ENCODE peak calls at places on chromosomes 11 and 22, in four cellular contexts. Z is pulmonary artery endothelial cell, V is T47D, T is bronchial epithelial cell. U is an unnamed sample.

GRCh38 chr11:134275188-134275533 is 1.0 kb upstream of the GLB1L3 start:
- DNase-seq in V (no peak), Z (no peak), T (no peak), U (no peak)

GRCh38 chr11:107468596-107468995 is 11.0 kb upstream of the CWF19L2 start:
- DNase-seq in Z (no peak), T (peak; percentile 18), V (no peak), U (no peak)

GRCh38 chr11:102807921-102808320 is 10.0 kb upstream of the MMP1 start:
- DNase-seq in V (peak; percentile 47), T (no peak), Z (no peak), U (no peak)

GRCh38 chr22:16810188-16810802 is 14.9 kb downstream of the XKR3 start:
- DNase-seq in T (no peak), Z (no peak), V (no peak), U (no peak)

GRCh38 chr11:68934321-68934645 is 30.6 kb downstream of the IGHMBP2 start:
- DNase-seq in Z (no peak), T (no peak), V (no peak), U (no peak)

GRCh38 chr11:10310301-10310841 is 5.5 kb downstream of the ADM start:
- DNase-seq in V (no peak), Z (no peak), T (peak; percentile 41), U (no peak)

GRCh38 chr22:27094633-27095308 is 437.4 kb downstream of the MIAT start:
- DNase-seq in T (no peak), V (no peak), Z (no peak), U (no peak)

GRCh38 chr11:35077709-35078695 is 61.0 kb upstream of the CD44 start:
- DNase-seq in V (no peak), Z (peak; percentile 22), T (peak; percentile 96), U (peak; percentile 31)